ENCODE peak calls at places on chromosomes 3 and 15, in six cellular contexts. I is K562, L is HepG2, Z is HCT116, X is H1, G is SK-N-SH. M is an unnamed sample.
A peak's percentile ranks its signal among the peaks of the same experiment; 100 is the strongest.

GRCh38 chr3:79406175-79406574 is 361.6 kb downstream of the ROBO1 start:
- DNase-seq in Z (no peak), X (peak; percentile 50), I (no peak), G (no peak), L (no peak), M (no peak)

GRCh38 chr3:30586806-30587486 is 19.5 kb upstream of the TGFBR2 start:
- DNase-seq in G (no peak), I (no peak), L (no peak), Z (no peak), X (no peak), M (no peak)

GRCh38 chr3:114872056-114872455 is 275.0 kb downstream of the ZBTB20 start:
- DNase-seq in G (no peak), L (no peak), I (no peak), Z (no peak), X (no peak), M (no peak)

GRCh38 chr15:65085990-65086679 is 9.6 kb downstream of the KBTBD13 start:
- DNase-seq in G (peak; percentile 69), X (peak; percentile 77), L (peak; percentile 72), Z (peak; percentile 49), I (peak; percentile 64), M (peak; percentile 71)

GRCh38 chr3:88137836-88138235 is 11.9 kb upstream of the C3orf38 start:
- DNase-seq in G (no peak), L (no peak), Z (no peak), X (no peak), I (no peak), M (no peak)

GRCh38 chr15:67042490-67043181 is 22.8 kb upstream of the SMAD3 start:
- DNase-seq in X (no peak), L (no peak), Z (no peak), G (no peak), I (no peak), M (no peak)

GRCh38 chr15:48389701-48390143 is 58.5 kb downstream of the DUT start:
- DNase-seq in I (no peak), G (no peak), L (no peak), Z (no peak), X (peak; percentile 30), M (no peak)

GRCh38 chr15:78540135-78540954 is at the start of gene PSMA4:
- DNase-seq in I (peak; percentile 94), L (peak; percentile 73), G (peak; percentile 98), Z (peak; percentile 48), X (peak; percentile 96), M (peak; percentile 70)

GRCh38 chr3:69423756-69424155 is 37.9 kb upstream of the FRMD4B start:
- DNase-seq in I (no peak), L (no peak), G (no peak), X (no peak), Z (no peak), M (no peak)

GRCh38 chr3:69420781-69421520 is 35.1 kb upstream of the FRMD4B start:
- DNase-seq in I (no peak), X (no peak), G (peak; percentile 38), L (no peak), Z (no peak), M (no peak)

GRCh38 chr3:69419276-69419675 is 33.4 kb upstream of the FRMD4B start:
- DNase-seq in G (no peak), L (no peak), I (no peak), X (no peak), Z (no peak), M (no peak)

GRCh38 chr3:69425249-69425648 is 39.4 kb upstream of the FRMD4B start:
- DNase-seq in I (peak; percentile 18), L (peak; percentile 14), Z (peak; percentile 21), G (peak; percentile 29), X (no peak), M (no peak)

DNA sequence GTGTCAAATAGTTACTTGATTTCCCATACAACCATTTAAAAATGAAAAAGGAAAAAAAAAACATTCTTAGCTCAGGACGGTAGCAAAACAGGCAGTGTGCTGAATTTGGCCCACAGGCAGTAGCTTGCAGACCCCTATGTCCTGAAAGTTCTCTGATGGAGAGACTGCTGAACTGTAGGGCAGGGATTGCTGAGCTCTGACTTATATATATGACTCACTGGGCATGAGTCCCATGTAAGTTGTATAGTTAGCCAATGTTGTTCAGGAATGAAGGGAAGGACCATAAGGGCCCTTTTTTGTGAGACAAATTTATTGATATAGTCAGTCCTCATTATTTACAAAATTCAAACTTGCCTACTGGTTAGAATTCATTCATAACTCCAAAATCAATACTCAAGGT is 36.9 kb upstream of the FRMD4B start:
- DNase-seq in G (no peak), L (no peak), Z (no peak), X (no peak), I (no peak), M (no peak)
- TF ChIP-seq JUND in G (peak; percentile 62), L (no peak), Z (no peak), X (no peak), I (no peak), M (no peak)

DNA sequence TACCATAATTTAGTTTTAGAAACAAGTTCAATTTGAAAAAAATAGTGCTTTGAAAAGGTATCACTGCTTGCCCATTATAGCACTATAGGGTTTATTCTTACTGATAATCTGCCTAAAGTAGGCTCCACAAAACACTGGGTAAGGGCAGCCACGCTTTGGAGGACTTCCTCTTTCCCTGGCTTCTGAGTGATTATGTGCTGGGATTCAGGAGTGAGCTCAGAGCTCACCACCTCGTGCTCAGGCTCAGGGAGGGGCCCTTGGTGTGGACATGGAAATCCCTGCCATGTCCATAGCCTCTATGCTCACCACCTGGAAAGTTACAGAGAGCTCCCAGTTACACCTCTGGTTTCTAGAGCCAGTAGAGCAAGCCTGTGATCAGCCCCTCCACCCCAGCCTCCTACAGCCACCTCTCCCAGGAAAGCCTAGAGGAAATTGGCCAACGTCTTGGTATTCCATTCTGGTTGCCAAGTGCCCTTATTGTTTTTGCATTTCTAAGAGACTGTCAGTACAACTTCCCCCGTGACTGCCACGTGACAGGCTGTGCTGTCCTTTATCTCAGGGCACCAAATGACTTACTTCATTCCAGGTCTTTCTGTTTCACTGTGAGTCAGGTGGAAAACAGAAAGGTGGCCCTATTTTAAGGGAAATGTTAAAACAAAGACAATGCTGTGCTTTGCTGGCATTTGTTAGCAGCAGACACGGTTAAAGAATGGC is 316.0 kb downstream of the RORA start:
- DNase-seq in Z (no peak), L (no peak), I (no peak), X (no peak), G (no peak), M (no peak)
- TF ChIP-seq JUND in Z (no peak), L (no peak), I (no peak), X (no peak), G (no peak), M (no peak)

GRCh38 chr3:52259448-52259847 is 13.9 kb downstream of the PPM1M start:
- DNase-seq in G (no peak), L (no peak), I (no peak), Z (no peak), X (no peak), M (no peak)
- TF ChIP-seq JUND in G (no peak), L (no peak), I (no peak), Z (no peak), X (no peak), M (no peak)

GRCh38 chr15:69342460-69343076 is 43.9 kb downstream of the PAQR5 start:
- DNase-seq in G (no peak), L (no peak), X (no peak), I (no peak), Z (no peak), M (no peak)

GRCh38 chr15:69343133-69343532 is 44.4 kb downstream of the PAQR5 start:
- DNase-seq in Z (no peak), G (no peak), X (no peak), I (no peak), L (no peak), M (no peak)

GRCh38 chr15:69344238-69344637 is 45.5 kb downstream of the PAQR5 start:
- DNase-seq in X (no peak), G (no peak), Z (no peak), I (no peak), L (no peak), M (no peak)

GRCh38 chr15:69341356-69341755 is 42.6 kb downstream of the PAQR5 start:
- DNase-seq in Z (no peak), X (no peak), I (no peak), L (no peak), G (no peak), M (no peak)

GRCh38 chr15:69346112-69346511 is 47.4 kb downstream of the PAQR5 start:
- DNase-seq in X (no peak), I (no peak), G (no peak), L (no peak), Z (no peak), M (no peak)
- TF ChIP-seq JUND in X (no peak), I (no peak), G (no peak), L (no peak), Z (no peak), M (no peak)